ENCODE peak calls at places on chromosome 11, in six cellular contexts. W is AG04450; M is NCI-H748 treated with DMSO at 0.1 percent for 48 hours; O is cardiac muscle cell; G is activated CD4-positive, alpha-beta memory T cell treated with anti-CD3 and anti-CD28 coated beads, Interleukin-2, amount 10 ng/mL, durations not matched to agents 7 days and 5 days; U is MM.1S. V is an unnamed sample.
A peak's percentile ranks its signal among the peaks of the same experiment; 100 is the strongest.

GRCh38 chr11:128648711-128649110 is 45.2 kb upstream of the FLI1 start:
- DNase-seq in O (no peak), G (no peak), M (no peak), U (no peak), W (no peak), V (no peak)

GRCh38 chr11:299081-299891 is at the start of gene IFITM5:
- DNase-seq in G (no peak), M (no peak), U (no peak), O (no peak), W (no peak), V (no peak)

GRCh38 chr11:132278801-132279574 is 908.6 kb downstream of the NTM start:
- DNase-seq in G (no peak), O (no peak), W (peak; percentile 15), M (peak; percentile 35), U (peak; percentile 58), V (peak; percentile 51)

GRCh38 chr11:72116019-72116755 is 3.7 kb upstream of the ANAPC15 start:
- DNase-seq in O (no peak), G (no peak), U (no peak), W (no peak), M (no peak), V (no peak)

GRCh38 chr11:69651834-69652620 is 11.1 kb downstream of the CCND1 start:
- DNase-seq in U (no peak), M (no peak), G (no peak), W (no peak), O (no peak), V (no peak)

GRCh38 chr11:7457211-7457610 is 28.1 kb upstream of the OLFML1 start:
- DNase-seq in O (no peak), G (no peak), M (no peak), U (no peak), W (no peak), V (no peak)

GRCh38 chr11:126426820-126427749 is 71.6 kb downstream of the ST3GAL4 start:
- DNase-seq in M (no peak), W (no peak), U (no peak), G (no peak), O (no peak), V (no peak)

GRCh38 chr11:3206128-3206921 is 12.3 kb downstream of the MRGPRG start:
- DNase-seq in U (no peak), O (no peak), W (no peak), G (no peak), M (no peak), V (no peak)

GRCh38 chr11:83693279-83693992 is 407.3 kb upstream of the CCDC90B start:
- DNase-seq in W (no peak), U (no peak), M (no peak), O (no peak), G (no peak), V (no peak)

GRCh38 chr11:17846852-17847453 is 112.4 kb downstream of the KCNC1 start:
- DNase-seq in W (no peak), M (no peak), O (peak; percentile 66), G (no peak), U (no peak), V (no peak)

V was measured in NCI-H146.